ENCODE peak calls at places on chromosome 2, in seven cellular contexts. N is dorsolateral prefrontal cortex, X is PC-9, A is coronary artery, Y is AG04450, B is brain microvascular endothelial cell, C is neural progenitor cell. Q is an unnamed sample.

GRCh38 chr2:181774601-181775179 is 94.4 kb upstream of the NEUROD1 start:
- DNase-seq in A (no peak), N (no peak), C (no peak), B (peak), X (peak), Y (no peak), Q (no peak)

GRCh38 chr2:181348091-181348837 is 108.9 kb upstream of the ITGA4 start:
- DNase-seq in N (no peak), X (no peak), Y (no peak), B (no peak), C (no peak), A (no peak), Q (no peak)

GRCh38 chr2:82599021-82599420 is 1860.1 kb downstream of the SUCLG1 start:
- DNase-seq in A (no peak), N (no peak), Y (no peak), X (no peak), C (no peak), B (no peak), Q (no peak)

GRCh38 chr2:27308359-27308875 is at the start of gene UCN:
- DNase-seq in A (no peak), X (no peak), C (peak), Y (no peak), N (no peak), B (peak), Q (peak)

GRCh38 chr2:38076710-38077430 is 919 bp upstream of the CYP1B1 start:
- DNase-seq in B (peak), C (peak), A (no peak), Y (peak), X (peak), N (no peak), Q (peak)

GRCh38 chr2:239381709-239382134 is 19.1 kb downstream of the HDAC4 start:
- DNase-seq in B (no peak), X (no peak), N (peak), C (no peak), Y (no peak), A (no peak), Q (no peak)

GRCh38 chr2:1041012-1041805 is 90.6 kb downstream of the SNTG2 start:
- DNase-seq in C (no peak), X (no peak), Y (no peak), N (no peak), B (no peak), A (no peak), Q (no peak)

GRCh38 chr2:71746946-71747501 is 293.7 kb downstream of the DYSF start:
- DNase-seq in X (peak), C (no peak), Y (no peak), A (no peak), B (no peak), N (no peak), Q (peak)

GRCh38 chr2:238914648-238915015 is 66.7 kb downstream of the TWIST2 start:
- DNase-seq in C (no peak), A (no peak), N (peak), B (peak), X (no peak), Y (no peak), Q (peak)

GRCh38 chr2:10397297-10397875 is 50.7 kb downstream of the ODC1 start:
- DNase-seq in Y (no peak), X (no peak), A (no peak), N (no peak), C (no peak), B (no peak), Q (no peak)

GRCh38 chr2:12501469-12502147 is 215.1 kb upstream of the TRIB2 start:
- DNase-seq in X (no peak), A (no peak), N (no peak), Y (no peak), C (no peak), B (no peak), Q (no peak)

GRCh38 chr2:104746790-104747320 is 107.1 kb upstream of the POU3F3 start:
- DNase-seq in N (no peak), B (no peak), X (no peak), A (no peak), C (no peak), Y (no peak), Q (no peak)

DNA sequence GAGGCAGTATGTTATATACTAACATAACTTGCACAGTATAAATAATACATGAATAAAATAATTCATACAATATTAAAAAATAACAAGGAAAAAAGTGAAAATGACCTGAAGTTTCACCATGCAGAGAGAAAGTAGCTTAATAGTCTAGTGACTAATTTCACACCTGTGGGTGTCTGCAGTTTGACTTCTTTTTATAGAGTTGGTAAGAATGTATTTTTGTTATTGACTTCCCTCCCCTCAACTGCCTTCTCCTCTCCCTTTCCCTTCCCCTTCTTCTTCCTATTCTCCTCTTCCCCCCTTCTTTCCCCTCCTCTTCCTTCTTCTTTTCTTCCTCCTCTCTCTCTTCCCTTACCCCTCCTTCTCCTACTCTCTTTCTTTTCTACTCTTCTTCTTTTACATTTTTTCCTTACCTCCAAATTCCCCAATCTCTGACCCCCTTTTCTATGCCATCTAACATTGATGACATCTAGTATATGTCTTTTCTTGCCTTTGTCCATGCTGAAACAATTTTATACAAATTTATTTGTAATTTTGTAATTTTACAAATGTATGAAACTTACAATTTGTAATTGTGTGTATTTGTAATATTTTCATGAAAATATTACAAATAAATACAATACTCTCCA is 3.1 kb downstream of the DNAH6 start:
- DNase-seq in Y (no peak), C (no peak), A (no peak), X (no peak), B (no peak), N (no peak), Q (no peak)
- H3K27ac ChIP-seq in Y (no peak), C (no peak), A (no peak), X (no peak), B (no peak), N (no peak), Q (no peak)

GRCh38 chr2:112118148-112118547 is 20.0 kb upstream of the FBLN7 start:
- DNase-seq in A (no peak), C (peak), X (no peak), B (no peak), N (no peak), Y (no peak), Q (no peak)
- TF ChIP-seq CTCF in A (no peak), C (peak), X (no peak), B (peak), N (no peak), Y (peak), Q (no peak)

GRCh38 chr2:201704536-201704935 is 6.1 kb upstream of the MPP4 start:
- DNase-seq in N (no peak), X (no peak), B (no peak), Y (no peak), A (no peak), C (no peak), Q (no peak)

GRCh38 chr2:201697899-201698298 is 545 bp downstream of the MPP4 start:
- DNase-seq in C (no peak), X (peak), A (no peak), N (no peak), B (peak), Y (peak), Q (peak)

GRCh38 chr2:201698588-201699226 is at the start of gene MPP4:
- DNase-seq in A (no peak), Y (no peak), N (no peak), C (no peak), B (no peak), X (no peak), Q (no peak)

GRCh38 chr2:201699384-201699783 is 940 bp upstream of the MPP4 start:
- DNase-seq in N (no peak), Y (no peak), B (no peak), X (no peak), C (no peak), A (no peak), Q (no peak)

GRCh38 chr2:201701591-201701990 is 3.1 kb upstream of the MPP4 start:
- DNase-seq in B (no peak), X (no peak), C (no peak), N (no peak), A (no peak), Y (no peak), Q (no peak)
- H3K27ac ChIP-seq in B (no peak), X (no peak), C (no peak), N (peak), A (no peak), Y (no peak), Q (no peak)

GRCh38 chr2:205934443-205934842 is 151.5 kb downstream of the INO80D start:
- DNase-seq in N (no peak), A (no peak), Y (no peak), C (no peak), X (no peak), B (no peak), Q (no peak)
- TF ChIP-seq CTCF in N (no peak), A (no peak), Y (peak), C (peak), X (no peak), B (peak), Q (no peak)

GRCh38 chr2:172246649-172247048 is 143.9 kb upstream of the DLX2 start:
- DNase-seq in N (no peak), Y (no peak), X (no peak), B (no peak), A (no peak), C (no peak), Q (no peak)

GRCh38 chr2:172244419-172245130 is 141.9 kb upstream of the DLX2 start:
- DNase-seq in C (no peak), A (no peak), X (no peak), B (no peak), Y (no peak), N (no peak), Q (no peak)

GRCh38 chr2:172248381-172249173 is 145.9 kb upstream of the DLX2 start:
- DNase-seq in C (peak), N (no peak), X (peak), B (no peak), A (no peak), Y (no peak), Q (peak)

GRCh38 chr2:172249336-172249735 is 146.6 kb upstream of the DLX2 start:
- DNase-seq in X (no peak), Y (no peak), A (no peak), B (no peak), C (no peak), N (no peak), Q (peak)

DNA sequence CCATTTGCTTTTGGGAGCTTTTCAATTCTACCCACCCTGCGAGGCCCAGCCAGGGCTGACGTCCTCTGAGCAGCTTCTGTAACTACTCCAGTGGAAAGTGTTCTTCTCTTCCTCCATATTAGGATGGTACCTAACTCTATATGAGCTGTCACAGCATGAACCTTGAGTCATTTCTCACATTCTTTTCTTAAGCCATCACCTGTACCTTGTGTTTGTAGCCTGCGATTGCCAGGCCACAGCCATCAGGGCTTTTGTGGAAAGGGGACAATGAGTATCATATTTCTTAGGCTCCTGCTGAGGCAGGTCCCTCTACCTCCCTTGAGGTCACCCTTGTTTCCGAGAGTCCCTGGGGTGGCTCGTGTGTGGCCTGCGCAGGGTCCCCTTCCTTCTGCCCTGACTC is 144.5 kb upstream of the DLX2 start:
- DNase-seq in A (no peak), Y (no peak), B (no peak), X (peak), N (no peak), C (no peak), Q (no peak)
- H3K27ac ChIP-seq in A (no peak), Y (peak), B (no peak), X (peak), N (no peak), C (no peak), Q (peak)

GRCh38 chr2:149629003-149629402 is 41.4 kb upstream of the MMADHC start:
- DNase-seq in C (no peak), A (no peak), Y (no peak), N (no peak), X (no peak), B (no peak), Q (no peak)

GRCh38 chr2:149630445-149630844 is 42.9 kb upstream of the MMADHC start:
- DNase-seq in A (no peak), N (no peak), C (no peak), X (no peak), B (no peak), Y (no peak), Q (no peak)

GRCh38 chr2:149634103-149634502 is 46.5 kb upstream of the MMADHC start:
- DNase-seq in Y (no peak), N (no peak), X (no peak), B (no peak), A (no peak), C (no peak), Q (no peak)
- TF ChIP-seq CTCF in Y (no peak), N (no peak), X (no peak), B (no peak), A (no peak), C (no peak), Q (no peak)

Q was measured in RWPE1.